ENCODE peak calls at places on chromosomes 7 and 10, in nine cellular contexts. X, Z, W, B, O, H, F, A and P are unnamed samples. For H3K4me1, the result is how much of the 10 kb centered on the place peaks cover.

GRCh38 chr10:80382989-80383388 is 25.4 kb upstream of the PRXL2A start:
- DNase-seq in A (peak), F (peak), B (peak), Z (peak), X (peak), O (peak), W (peak), H (no peak), P (no peak)

GRCh38 chr10:27506280-27506679 is 2.2 kb downstream of the RAB18 start:
- DNase-seq in W (no peak), F (no peak), B (no peak), A (no peak), O (no peak), H (no peak), Z (no peak), X (no peak), P (no peak)

GRCh38 chr7:2729893-2730716 is 42.1 kb downstream of the AMZ1 start:
- DNase-seq in X (no peak), W (no peak), O (no peak), H (no peak), B (peak), A (no peak), Z (no peak), F (no peak), P (no peak)

GRCh38 chr10:18582803-18583202 is 68.6 kb downstream of the NSUN6 start:
- DNase-seq in O (no peak), F (peak), A (no peak), X (no peak), H (no peak), W (peak), Z (no peak), B (no peak), P (no peak)

GRCh38 chr10:26481914-26482550 is 43.9 kb downstream of the APBB1IP start:
- DNase-seq in O (no peak), F (no peak), Z (no peak), B (no peak), H (no peak), W (peak), A (no peak), X (no peak), P (no peak)

GRCh38 chr7:50307368-50308012 is 3.0 kb downstream of the IKZF1 start:
- DNase-seq in W (peak), H (no peak), X (no peak), F (no peak), O (no peak), B (no peak), Z (no peak), A (no peak), P (no peak)

GRCh38 chr7:127512587-127512986 is 72.8 kb downstream of the GCC1 start:
- DNase-seq in X (peak), W (no peak), B (no peak), F (no peak), A (no peak), Z (no peak), H (no peak), O (peak), P (no peak)

GRCh38 chr7:158814637-158815036 is 14.7 kb downstream of the ESYT2 start:
- DNase-seq in Z (no peak), W (peak), H (no peak), F (no peak), A (no peak), B (no peak), O (peak), X (no peak), P (no peak)

GRCh38 chr7:13912740-13913320 is 76.6 kb downstream of the ETV1 start:
- DNase-seq in B (no peak), X (no peak), H (no peak), A (no peak), Z (no peak), F (no peak), W (no peak), O (no peak), P (no peak)

GRCh38 chr10:109203616-109204375 is 719.5 kb downstream of the XPNPEP1 start:
- DNase-seq in B (no peak), O (no peak), Z (no peak), H (no peak), W (no peak), A (no peak), F (no peak), X (no peak), P (no peak)

GRCh38 chr10:34029455-34029854 is 695.0 kb upstream of the NRP1 start:
- DNase-seq in Z (no peak), W (no peak), H (no peak), B (no peak), A (no peak), O (no peak), F (no peak), X (no peak), P (no peak)

GRCh38 chr7:54109501-54109900 is 432.7 kb upstream of the VSTM2A start:
- DNase-seq in A (no peak), Z (no peak), W (no peak), B (no peak), O (peak), F (no peak), X (no peak), H (no peak), P (no peak)

GRCh38 chr7:75866497-75867389 is 12.1 kb upstream of the RHBDD2 start:
- DNase-seq in B (no peak), O (peak), F (peak), W (peak), H (peak), A (peak), X (peak), Z (peak), P (peak)

GRCh38 chr10:114401195-114401741 is 3.0 kb downstream of the AFAP1L2 start:
- DNase-seq in O (no peak), A (peak), Z (no peak), X (no peak), F (no peak), H (no peak), W (no peak), B (peak), P (peak)

GRCh38 chr7:40219917-40220316 is 85.1 kb downstream of the SUGCT start:
- DNase-seq in B (no peak), H (no peak), A (no peak), X (no peak), F (no peak), W (no peak), O (peak), Z (no peak), P (no peak)

GRCh38 chr7:7681191-7681935 is 37.0 kb downstream of the RPA3 start:
- DNase-seq in A (peak), O (peak), W (peak), X (peak), B (no peak), Z (peak), H (peak), F (peak), P (no peak)

GRCh38 chr10:51300617-51301350 is 226.5 kb downstream of the PRKG1 start:
- DNase-seq in A (no peak), X (no peak), O (no peak), F (no peak), W (no peak), B (no peak), Z (no peak), H (no peak), P (no peak)

GRCh38 chr10:19816420-19817250 is at the start of gene PLXDC2:
- DNase-seq in H (peak), O (peak), A (peak), F (peak), Z (peak), X (peak), B (peak), W (no peak), P (peak)

GRCh38 chr7:123727071-123727837 is 21.5 kb downstream of the WASL start:
- DNase-seq in A (no peak), H (no peak), W (no peak), B (no peak), F (peak), Z (no peak), O (no peak), X (no peak), P (no peak)

GRCh38 chr10:110408203-110408871 is 89.4 kb upstream of the DUSP5 start:
- DNase-seq in H (no peak), B (no peak), O (peak), F (peak), A (no peak), Z (no peak), W (no peak), X (no peak), P (no peak)

GRCh38 chr10:10930979-10931743 is 86.5 kb upstream of the CELF2 start:
- DNase-seq in X (no peak), Z (no peak), B (no peak), H (no peak), A (no peak), O (peak), W (no peak), F (no peak), P (no peak)

GRCh38 chr10:3781458-3782098 is 3.4 kb downstream of the KLF6 start:
- DNase-seq in X (no peak), O (peak), W (peak), B (peak), F (peak), H (no peak), Z (peak), A (peak), P (peak)

GRCh38 chr7:17275749-17276671 is 22.4 kb upstream of the AHR start:
- DNase-seq in O (no peak), B (no peak), H (no peak), A (no peak), Z (no peak), X (no peak), W (no peak), F (peak), P (no peak)

GRCh38 chr7:20601121-20601520 is 14.3 kb upstream of the ABCB5 start:
- DNase-seq in H (no peak), A (no peak), F (no peak), Z (no peak), B (no peak), O (no peak), X (no peak), W (no peak), P (no peak)

GRCh38 chr10:31816318-31816717 is 112.3 kb downstream of the ARHGAP12 start:
- DNase-seq in B (no peak), O (no peak), X (no peak), Z (no peak), F (no peak), A (no peak), W (no peak), H (no peak), P (no peak)

GRCh38 chr10:85859859-85860258 is 506.7 kb downstream of the GRID1 start:
- DNase-seq in B (no peak), O (no peak), A (no peak), Z (no peak), W (no peak), F (no peak), H (no peak), X (no peak), P (no peak)

GRCh38 chr10:3623746-3624145 is 161.3 kb downstream of the KLF6 start:
- DNase-seq in O (peak), X (no peak), A (no peak), Z (no peak), F (peak), W (no peak), B (no peak), H (no peak), P (no peak)

GRCh38 chr10:86064931-86065662 is 301.5 kb downstream of the GRID1 start:
- DNase-seq in H (no peak), X (no peak), Z (no peak), A (no peak), B (no peak), O (no peak), W (no peak), F (no peak), P (no peak)

GRCh38 chr7:139753693-139754111 is 24.1 kb downstream of the HIPK2 start:
- DNase-seq in X (no peak), H (no peak), F (no peak), A (no peak), Z (no peak), B (no peak), W (no peak), O (no peak), P (no peak)

GRCh38 chr10:27998178-27998953 is 513 bp downstream of the ODAD2 start:
- DNase-seq in A (no peak), O (peak), X (peak), H (peak), Z (peak), B (peak), W (peak), F (peak), P (peak)

GRCh38 chr7:150949971-150950491 is 28.1 kb downstream of the KCNH2 start:
- DNase-seq in H (no peak), B (peak), O (no peak), Z (no peak), W (no peak), X (no peak), A (peak), F (no peak), P (peak)
- H3K4me1 ChIP-seq in H (under half), B (under half), O (under half), Z (under half), W (under half), X (under half), A (under half), F (under half), P (half or more)

DNA sequence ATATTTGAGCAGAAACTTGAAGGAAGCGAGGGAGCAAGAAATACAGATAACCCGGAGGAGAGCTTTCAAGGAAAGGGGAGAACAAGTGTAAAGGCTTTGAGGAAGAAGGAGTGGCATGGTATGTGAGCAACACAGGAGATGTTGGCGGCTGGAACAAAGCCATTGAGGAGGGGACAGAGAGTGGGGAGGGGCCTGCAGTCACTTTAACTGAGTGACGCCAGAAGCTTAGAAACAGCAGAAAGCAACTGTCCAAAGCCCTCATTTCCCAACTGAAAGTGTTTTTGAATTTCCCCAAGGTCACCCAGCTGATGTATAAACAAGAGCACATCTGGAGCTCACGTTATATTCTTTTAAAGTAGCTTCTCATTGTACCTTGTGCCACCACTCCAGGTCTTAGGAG is 19.1 kb downstream of the AUTS2 start:
- DNase-seq in F (no peak), W (no peak), O (peak), A (no peak), H (no peak), Z (no peak), B (peak), X (peak), P (no peak)
- H3K4me1 ChIP-seq in F (under half), W (under half), O (under half), A (under half), H (under half), Z (under half), B (under half), X (half or more), P (under half)

GRCh38 chr10:61078542-61078941 is 134.6 kb upstream of the RHOBTB1 start:
- DNase-seq in A (no peak), Z (no peak), B (peak), F (no peak), W (no peak), O (no peak), H (no peak), X (no peak), P (no peak)
- H3K4me1 ChIP-seq in A (under half), Z (under half), B (under half), F (under half), W (under half), O (under half), H (under half), X (under half), P (under half)

GRCh38 chr7:30116771-30117170 is 18.0 kb upstream of the MTURN start:
- DNase-seq in O (peak), B (no peak), W (no peak), A (peak), F (no peak), X (no peak), H (no peak), Z (no peak), P (no peak)
- H3K4me1 ChIP-seq in O (under half), B (under half), W (under half), A (under half), F (under half), X (under half), H (under half), Z (under half), P (under half)

DNA sequence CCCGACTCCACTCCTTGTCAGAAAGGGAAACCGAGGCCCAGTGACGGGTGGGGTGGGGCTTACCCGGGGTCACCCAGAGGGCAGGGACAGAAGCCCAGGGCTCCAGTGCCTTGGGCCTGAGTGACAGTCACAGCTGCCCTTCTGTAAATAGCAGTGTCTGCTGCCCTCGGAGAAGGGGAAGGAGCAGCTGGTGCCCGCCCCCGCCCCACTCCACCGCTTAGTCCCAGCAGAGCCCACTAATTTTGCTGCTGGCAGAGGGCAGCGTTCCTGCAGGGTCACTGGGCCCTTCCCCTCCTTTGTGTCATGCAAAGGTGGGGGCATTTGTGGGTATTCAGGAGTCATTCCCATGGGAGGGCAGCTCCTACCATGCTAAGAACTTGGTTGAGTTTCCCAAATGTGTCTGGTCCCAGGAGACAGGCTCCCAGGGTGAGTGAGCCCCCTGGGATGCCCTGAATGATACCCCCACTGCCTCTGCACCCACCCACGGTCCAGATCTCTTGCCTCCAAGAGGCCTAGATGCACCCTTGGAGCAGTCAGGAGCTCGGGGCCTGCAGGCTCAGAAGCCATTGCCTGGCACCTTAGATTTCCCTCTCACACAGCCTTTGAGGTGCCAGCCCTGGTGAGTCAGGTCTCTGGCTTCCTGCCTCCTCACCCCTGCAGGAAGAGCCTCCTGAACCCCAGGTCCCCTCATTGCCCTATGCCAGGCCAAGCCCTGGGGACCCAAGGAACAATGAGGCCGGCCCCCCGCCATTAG is 17.2 kb downstream of the SH2B2 start:
- DNase-seq in F (peak), B (no peak), X (no peak), W (no peak), A (no peak), H (no peak), O (no peak), Z (no peak), P (no peak)
- H3K4me1 ChIP-seq in F (half or more), B (under half), X (under half), W (under half), A (under half), H (under half), O (under half), Z (under half), P (under half)

GRCh38 chr10:102120142-102120986 is at the start of gene LDB1:
- DNase-seq in F (peak), W (peak), A (peak), B (peak), H (peak), O (peak), Z (peak), X (peak), P (peak)
- H3K4me1 ChIP-seq in F (half or more), W (under half), A (half or more), B (under half), H (under half), O (under half), Z (under half), X (under half), P (half or more)